ENCODE peak calls at places on chromosome 11, in six cellular contexts. C is cardiac fibroblast; Y is CD8-positive, alpha-beta memory T cell; L is PC-3; G is germinal center; N is left colon. X is an unnamed sample.

GRCh38 chr11:66189031-66189745 is 79.3 kb upstream of the RAB1B start:
- DNase-seq in C (no peak), Y (no peak), L (peak), G (no peak), N (no peak), X (no peak)

GRCh38 chr11:88231894-88232482 is 56.7 kb upstream of the RAB38 start:
- DNase-seq in C (peak), Y (peak), L (peak), G (peak), N (no peak), X (peak)

GRCh38 chr11:113202431-113202830 is 112.0 kb upstream of the TTC12 start:
- DNase-seq in C (no peak), Y (no peak), L (peak), G (no peak), N (no peak), X (no peak)

GRCh38 chr11:106695506-106695905 is 322.8 kb downstream of the GUCY1A2 start:
- DNase-seq in C (peak), Y (no peak), L (peak), G (no peak), N (no peak), X (no peak)

GRCh38 chr11:21411114-21411513 is 741.7 kb downstream of the NELL1 start:
- DNase-seq in C (no peak), Y (no peak), L (no peak), G (no peak), N (no peak), X (no peak)

GRCh38 chr11:92050305-92050704 is 174.3 kb upstream of the FAT3 start:
- DNase-seq in C (no peak), Y (no peak), L (no peak), G (no peak), N (no peak), X (no peak)

GRCh38 chr11:117535870-117536411 is 208.3 kb downstream of the CEP164 start:
- DNase-seq in C (no peak), Y (no peak), L (no peak), G (no peak), N (no peak), X (peak)

GRCh38 chr11:32781721-32782120 is 12.7 kb downstream of the CCDC73 start:
- DNase-seq in C (no peak), Y (no peak), L (no peak), G (no peak), N (no peak), X (no peak)

GRCh38 chr11:119739975-119740374 is 11.0 kb upstream of the NECTIN1 start:
- DNase-seq in C (no peak), Y (no peak), L (no peak), G (no peak), N (peak), X (no peak)

GRCh38 chr11:133697603-133698002 is 147.7 kb downstream of the SPATA19 start:
- DNase-seq in C (no peak), Y (no peak), L (no peak), G (no peak), N (no peak), X (no peak)

GRCh38 chr11:46977038-46977818 is 40.7 kb downstream of the CSTPP1 start:
- DNase-seq in C (no peak), Y (no peak), L (no peak), G (no peak), N (no peak), X (no peak)

GRCh38 chr11:125300791-125301218 is 136.3 kb downstream of the PKNOX2 start:
- DNase-seq in C (peak), Y (no peak), L (peak), G (no peak), N (no peak), X (no peak)

GRCh38 chr11:118167906-118168305 is 8.5 kb downstream of the SCN2B start:
- DNase-seq in C (no peak), Y (no peak), L (no peak), G (no peak), N (no peak), X (no peak)

GRCh38 chr11:118021146-118021545 is 35.0 kb downstream of the IL10RA start:
- DNase-seq in C (no peak), Y (no peak), L (no peak), G (no peak), N (no peak), X (no peak)

GRCh38 chr11:6986487-6986886 is 33.7 kb downstream of the ZNF214 start:
- DNase-seq in C (no peak), Y (no peak), L (no peak), G (no peak), N (no peak), X (no peak)

GRCh38 chr11:69540118-69541000 is 58.9 kb downstream of the LINC01488 start:
- DNase-seq in C (no peak), Y (no peak), L (peak), G (no peak), N (peak), X (no peak)

GRCh38 chr11:17544181-17544622 is at the start of gene USH1C:
- DNase-seq in C (no peak), Y (no peak), L (no peak), G (peak), N (peak), X (no peak)

GRCh38 chr11:67279589-67280340 is 9.3 kb upstream of the ANKRD13D start:
- DNase-seq in C (no peak), Y (no peak), L (no peak), G (no peak), N (peak), X (no peak)

GRCh38 chr11:39668640-39669039 is 1790.8 kb downstream of the LRRC4C start:
- DNase-seq in C (no peak), Y (no peak), L (peak), G (no peak), N (no peak), X (no peak)

GRCh38 chr11:66559141-66559861 is 9.1 kb downstream of the CTSF start:
- DNase-seq in C (peak), Y (peak), L (no peak), G (peak), N (no peak), X (no peak)

GRCh38 chr11:12712132-12712531 is 37.9 kb downstream of the TEAD1 start:
- DNase-seq in C (no peak), Y (no peak), L (no peak), G (no peak), N (no peak), X (no peak)

GRCh38 chr11:14182833-14183340 is 176.1 kb downstream of the RRAS2 start:
- DNase-seq in C (no peak), Y (no peak), L (no peak), G (no peak), N (no peak), X (no peak)

GRCh38 chr11:46380340-46381045 is 976 bp upstream of the MDK start:
- DNase-seq in C (peak), Y (peak), L (peak), G (peak), N (peak), X (peak)

GRCh38 chr11:29432719-29433325 is 584.0 kb downstream of the KCNA4 start:
- DNase-seq in C (peak), Y (no peak), L (peak), G (no peak), N (no peak), X (no peak)

GRCh38 chr11:112734207-112734606 is 227.0 kb upstream of the NCAM1 start:
- DNase-seq in C (peak), Y (no peak), L (peak), G (no peak), N (peak), X (no peak)

GRCh38 chr11:724063-724732 is 18.2 kb downstream of the EPS8L2 start:
- DNase-seq in C (no peak), Y (no peak), L (no peak), G (no peak), N (no peak), X (no peak)

GRCh38 chr11:111977141-111978027 is 40.2 kb downstream of the DIXDC1 start:
- DNase-seq in C (peak), Y (peak), L (peak), G (peak), N (peak), X (peak)

GRCh38 chr11:86360775-86361395 is 13.8 kb upstream of the CCDC81 start:
- DNase-seq in C (peak), Y (no peak), L (peak), G (no peak), N (no peak), X (no peak)

GRCh38 chr11:84316866-84317560 is 1030.8 kb upstream of the CCDC90B start:
- DNase-seq in C (peak), Y (no peak), L (peak), G (no peak), N (no peak), X (no peak)

GRCh38 chr11:65891180-65892136 is 985 bp downstream of the CCDC85B start:
- DNase-seq in C (peak), Y (no peak), L (peak), G (no peak), N (peak), X (no peak)

GRCh38 chr11:45723421-45723820 is 58.0 kb upstream of the CHST1 start:
- DNase-seq in C (no peak), Y (no peak), L (no peak), G (no peak), N (no peak), X (no peak)

GRCh38 chr11:65524010-65524746 is 705 bp upstream of the SCYL1 start:
- DNase-seq in C (no peak), Y (peak), L (no peak), G (no peak), N (peak), X (no peak)

GRCh38 chr11:45180158-45180887 is 33.9 kb downstream of the PRDM11 start:
- DNase-seq in C (peak), Y (peak), L (peak), G (peak), N (peak), X (peak)

GRCh38 chr11:61922539-61922938 is 5.2 kb upstream of the RAB3IL1 start:
- DNase-seq in C (peak), Y (no peak), L (no peak), G (peak), N (peak), X (no peak)

X was measured in NCI-H1105.